ENCODE peak calls at places on chromosome 19, in nine cellular contexts. F is activated CD4-positive, alpha-beta T cell treated with anti-CD3 and anti-CD28 coated beads for 36 hours; Q is AG10803; W is pancreas; S is naive thymus-derived CD4-positive, alpha-beta T cell; V is naive thymus-derived CD8-positive, alpha-beta T cell; N is RCC 7860; I is fibroblast of lung; G is EL. J is an unnamed sample.
A peak's percentile ranks its signal among the peaks of the same experiment; 100 is the strongest.

GRCh38 chr19:38082256-38083118 is 141.5 kb downstream of the DPF1 start:
- DNase-seq in F (no peak), Q (no peak), W (no peak), S (no peak), V (no peak), N (no peak), I (no peak), G (no peak), J (no peak)

GRCh38 chr19:29487432-29487831 is 38.4 kb upstream of the VSTM2B start:
- DNase-seq in F (no peak), Q (no peak), W (no peak), S (no peak), V (no peak), N (no peak), I (no peak), G (no peak), J (no peak)

GRCh38 chr19:40217921-40218890 is at the start of gene TTC9B:
- DNase-seq in F (peak; percentile 74), Q (no peak), W (no peak), S (peak; percentile 48), V (peak; percentile 57), N (no peak), I (no peak), G (no peak), J (no peak)

GRCh38 chr19:42178791-42179500 is 38.5 kb downstream of the DEDD2 start:
- DNase-seq in F (peak; percentile 44), Q (no peak), W (no peak), S (no peak), V (no peak), N (no peak), I (no peak), G (no peak), J (no peak)

GRCh38 chr19:13825489-13826475 is 30.5 kb downstream of the ZSWIM4 start:
- DNase-seq in F (peak; percentile 48), Q (peak; percentile 20), W (no peak), S (no peak), V (no peak), N (no peak), I (no peak), G (no peak), J (no peak)

GRCh38 chr19:17158584-17158983 is 56.6 kb upstream of the USE1 start:
- DNase-seq in F (no peak), Q (no peak), W (no peak), S (no peak), V (no peak), N (no peak), I (no peak), G (no peak), J (no peak)

GRCh38 chr19:49887653-49888477 is 8.8 kb downstream of the IL4I1 start:
- DNase-seq in F (peak; percentile 24), Q (no peak), W (no peak), S (no peak), V (no peak), N (no peak), I (no peak), G (no peak), J (no peak)

GRCh38 chr19:39110263-39110967 is 15.2 kb upstream of the PAK4 start:
- DNase-seq in F (peak; percentile 85), Q (no peak), W (no peak), S (peak; percentile 55), V (peak; percentile 73), N (peak; percentile 18), I (peak; percentile 27), G (peak; percentile 40), J (no peak)

GRCh38 chr19:632228-633067 is 889 bp downstream of the POLRMT start:
- DNase-seq in F (peak; percentile 70), Q (peak; percentile 34), W (no peak), S (no peak), V (no peak), N (peak; percentile 90), I (peak; percentile 44), G (peak; percentile 70), J (no peak)

GRCh38 chr19:52603558-52604207 is 33.6 kb downstream of the ZNF701 start:
- DNase-seq in F (no peak), Q (peak; percentile 61), W (no peak), S (no peak), V (no peak), N (no peak), I (peak; percentile 57), G (peak; percentile 49), J (no peak)

GRCh38 chr19:44807652-44808462 is 1.0 kb upstream of the BCAM start:
- DNase-seq in F (no peak), Q (peak; percentile 25), W (peak; percentile 72), S (no peak), V (no peak), N (peak; percentile 13), I (peak; percentile 43), G (peak; percentile 66), J (no peak)

GRCh38 chr19:12786149-12786870 is 5.0 kb upstream of the JUNB start:
- DNase-seq in F (peak; percentile 37), Q (no peak), W (peak; percentile 77), S (no peak), V (no peak), N (no peak), I (no peak), G (no peak), J (no peak)

GRCh38 chr19:576768-577438 is 4.5 kb downstream of the BSG start:
- DNase-seq in F (no peak), Q (no peak), W (no peak), S (no peak), V (no peak), N (no peak), I (no peak), G (no peak), J (no peak)

GRCh38 chr19:19170053-19170945 is at the start of gene MEF2B:
- DNase-seq in F (peak; percentile 90), Q (peak; percentile 41), W (peak; percentile 67), S (peak; percentile 45), V (peak; percentile 80), N (no peak), I (peak; percentile 55), G (peak; percentile 48), J (no peak)

GRCh38 chr19:35932291-35932936 is 3.8 kb upstream of the LRFN3 start:
- DNase-seq in F (no peak), Q (no peak), W (no peak), S (no peak), V (no peak), N (no peak), I (no peak), G (no peak), J (no peak)

GRCh38 chr19:39303373-39304184 is 7.4 kb downstream of the IFNL1 start:
- DNase-seq in F (no peak), Q (no peak), W (no peak), S (no peak), V (no peak), N (no peak), I (no peak), G (no peak), J (no peak)

GRCh38 chr19:1047696-1048147 is 7.8 kb downstream of the ABCA7 start:
- DNase-seq in F (no peak), Q (no peak), W (no peak), S (no peak), V (no peak), N (no peak), I (no peak), G (no peak), J (no peak)

GRCh38 chr19:42424345-42424707 is 2.9 kb downstream of the LIPE start:
- DNase-seq in F (no peak), Q (no peak), W (no peak), S (no peak), V (no peak), N (no peak), I (no peak), G (no peak), J (no peak)

GRCh38 chr19:2529473-2529918 is 53.6 kb downstream of the GADD45B start:
- DNase-seq in F (no peak), Q (peak; percentile 97), W (no peak), S (no peak), V (no peak), N (peak; percentile 97), I (peak; percentile 84), G (peak; percentile 97), J (no peak)

GRCh38 chr19:47701717-47702552 is 11.3 kb upstream of the EHD2 start:
- DNase-seq in F (no peak), Q (no peak), W (no peak), S (no peak), V (no peak), N (no peak), I (no peak), G (no peak), J (no peak)

GRCh38 chr19:18853755-18854427 is 22.1 kb downstream of the UPF1 start:
- DNase-seq in F (no peak), Q (no peak), W (no peak), S (no peak), V (no peak), N (no peak), I (no peak), G (no peak), J (no peak)

GRCh38 chr19:50000038-50000890 is 24.9 kb downstream of the VRK3 start:
- DNase-seq in F (peak; percentile 42), Q (no peak), W (no peak), S (no peak), V (no peak), N (no peak), I (no peak), G (no peak), J (no peak)

GRCh38 chr19:1516395-1516753 is 3.6 kb upstream of the ADAMTSL5 start:
- DNase-seq in F (no peak), Q (no peak), W (no peak), S (no peak), V (no peak), N (no peak), I (no peak), G (no peak), J (no peak)

GRCh38 chr19:6611441-6611852 is 20.5 kb upstream of the CD70 start:
- DNase-seq in F (no peak), Q (peak; percentile 57), W (no peak), S (no peak), V (no peak), N (peak; percentile 88), I (peak; percentile 10), G (no peak), J (no peak)

GRCh38 chr19:33348301-33349010 is 25.1 kb upstream of the CEBPG start:
- DNase-seq in F (no peak), Q (peak; percentile 6), W (no peak), S (no peak), V (no peak), N (no peak), I (no peak), G (peak; percentile 17), J (no peak)

GRCh38 chr19:3866798-3867638 is 1.8 kb downstream of the ZFR2 start:
- DNase-seq in F (no peak), Q (no peak), W (no peak), S (no peak), V (no peak), N (no peak), I (no peak), G (no peak), J (no peak)